ENCODE peak calls at places on chromosomes 2 and 18, in eight cellular contexts. X is mammary epithelial cell, O is Calu3, J is cardiac fibroblast, V is WTC11, R is fibroblast of mammary gland, I is MCF 10A, E is right lobe of liver. M is an unnamed sample.

GRCh38 chr18:5939801-5940667 is 44.7 kb upstream of the TMEM200C start:
- DNase-seq in E (no peak), O (no peak), X (no peak), I (no peak), V (no peak), J (no peak), R (no peak), M (no peak)

GRCh38 chr2:119429225-119430000 is 2.2 kb upstream of the TMEM37 start:
- DNase-seq in E (no peak), X (no peak), J (peak; percentile 60), R (peak; percentile 30), O (no peak), I (peak; percentile 40), V (no peak), M (no peak)

GRCh38 chr2:170277943-170278342 is 100.0 kb downstream of the MYO3B start:
- DNase-seq in J (no peak), E (no peak), I (no peak), O (no peak), V (no peak), X (no peak), R (no peak), M (no peak)

GRCh38 chr2:25165992-25166618 is 2.3 kb downstream of the POMC start:
- DNase-seq in I (peak; percentile 8), R (no peak), J (no peak), O (peak; percentile 67), X (no peak), E (peak; percentile 39), V (peak; percentile 70), M (peak; percentile 71)

GRCh38 chr18:5462227-5462626 is 81.6 kb downstream of the EPB41L3 start:
- DNase-seq in O (no peak), X (no peak), R (no peak), E (no peak), J (no peak), V (no peak), I (no peak), M (no peak)

GRCh38 chr2:185608799-185609198 is 129.8 kb upstream of the FSIP2 start:
- DNase-seq in V (no peak), I (peak; percentile 45), X (no peak), O (peak; percentile 28), E (no peak), R (peak; percentile 6), J (peak; percentile 1), M (no peak)

GRCh38 chr2:26847663-26848335 is at the start of gene DPYSL5:
- DNase-seq in V (peak; percentile 87), I (no peak), X (no peak), O (peak; percentile 20), J (no peak), E (no peak), R (no peak), M (peak; percentile 21)

GRCh38 chr2:206783718-206784117 is 18.3 kb downstream of the FASTKD2 start:
- DNase-seq in R (peak; percentile 25), J (peak; percentile 36), O (peak; percentile 14), I (peak; percentile 21), V (peak; percentile 42), X (no peak), E (no peak), M (no peak)

GRCh38 chr2:224142397-224143312 is 103.6 kb upstream of the SERPINE2 start:
- DNase-seq in V (no peak), J (peak; percentile 83), O (no peak), X (peak; percentile 56), R (peak; percentile 90), I (peak; percentile 79), E (no peak), M (no peak)

GRCh38 chr2:232529806-232530547 is 4.0 kb downstream of the CHRND start:
- DNase-seq in I (no peak), J (no peak), X (no peak), V (peak; percentile 7), O (no peak), R (no peak), E (peak; percentile 13), M (no peak)

GRCh38 chr18:50879302-50880107 is 587 bp downstream of the ME2 start:
- DNase-seq in X (peak; percentile 42), V (peak; percentile 52), R (peak; percentile 43), E (peak; percentile 58), I (peak; percentile 49), O (peak; percentile 61), J (peak; percentile 55), M (no peak)

DNA sequence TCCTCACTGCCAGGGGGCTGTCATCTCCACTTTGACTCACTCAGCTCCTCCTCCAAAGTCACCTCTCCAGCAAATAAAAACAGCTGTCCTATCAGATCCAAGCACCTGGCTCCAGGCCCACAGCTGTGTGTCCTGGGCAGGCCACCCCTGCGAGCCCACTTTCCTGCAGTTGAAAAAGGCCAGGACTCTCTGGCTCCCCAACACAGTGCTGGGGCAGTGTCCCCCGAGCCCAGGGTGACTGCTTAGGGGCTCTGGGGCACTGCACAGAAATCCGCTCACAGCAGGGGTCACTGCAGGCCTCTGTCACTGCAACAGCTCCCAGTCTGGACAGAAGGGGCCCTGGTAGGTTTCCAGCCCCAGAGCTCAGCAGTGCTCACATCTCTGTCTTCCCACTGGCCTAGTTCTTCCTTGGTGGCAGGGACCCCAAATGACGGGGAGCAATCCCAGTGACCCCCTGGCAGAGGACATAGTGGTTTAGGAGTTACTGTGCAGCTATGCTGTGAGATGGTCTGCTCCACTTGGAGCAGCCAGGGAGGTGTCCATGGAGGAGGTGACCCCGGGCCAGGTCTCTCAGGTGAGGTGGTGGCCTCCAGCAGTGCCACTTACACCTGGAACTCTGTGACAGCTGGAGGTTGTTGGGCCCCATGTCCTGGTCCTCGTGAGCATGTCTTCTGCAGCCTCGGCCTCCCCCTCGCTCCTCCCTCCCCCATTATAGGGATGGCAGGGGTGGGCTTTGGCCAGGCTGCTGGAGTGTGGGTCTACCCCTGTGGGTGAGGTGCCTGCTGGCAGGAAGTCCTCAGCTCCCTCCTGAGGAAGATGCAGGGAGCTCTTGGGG is 35.5 kb downstream of the HS6ST1 start:
- DNase-seq in I (no peak), O (no peak), X (no peak), E (peak; percentile 26), R (no peak), V (no peak), J (no peak), M (no peak)
- TF ChIP-seq CTCF in I (no peak), O (no peak), X (no peak), E (no peak), R (no peak), V (no peak), J (no peak), M (no peak)

DNA sequence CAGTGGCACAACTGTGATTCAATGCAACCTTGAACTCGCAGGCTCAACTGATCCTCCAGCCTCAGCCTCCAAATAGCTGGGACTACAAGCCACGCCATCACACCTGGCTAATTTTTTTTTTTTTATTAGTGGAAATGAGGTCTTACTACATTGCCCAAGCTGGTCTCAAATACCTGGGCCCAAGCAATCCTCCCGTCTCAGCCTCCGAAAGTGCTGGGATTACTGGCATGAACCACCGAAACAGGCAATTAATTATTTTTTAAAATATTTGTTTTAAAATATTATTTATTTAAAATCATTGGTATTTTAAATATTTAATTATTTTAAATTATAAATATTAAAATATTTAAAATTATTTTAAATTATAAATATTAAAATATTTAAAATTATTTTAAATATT is 24.5 kb downstream of the SRBD1 start:
- DNase-seq in X (no peak), J (no peak), E (no peak), O (no peak), I (no peak), R (no peak), V (no peak), M (no peak)
- TF ChIP-seq CTCF in X (no peak), J (no peak), E (no peak), O (no peak), I (no peak), R (no peak), V (no peak), M (no peak)

DNA sequence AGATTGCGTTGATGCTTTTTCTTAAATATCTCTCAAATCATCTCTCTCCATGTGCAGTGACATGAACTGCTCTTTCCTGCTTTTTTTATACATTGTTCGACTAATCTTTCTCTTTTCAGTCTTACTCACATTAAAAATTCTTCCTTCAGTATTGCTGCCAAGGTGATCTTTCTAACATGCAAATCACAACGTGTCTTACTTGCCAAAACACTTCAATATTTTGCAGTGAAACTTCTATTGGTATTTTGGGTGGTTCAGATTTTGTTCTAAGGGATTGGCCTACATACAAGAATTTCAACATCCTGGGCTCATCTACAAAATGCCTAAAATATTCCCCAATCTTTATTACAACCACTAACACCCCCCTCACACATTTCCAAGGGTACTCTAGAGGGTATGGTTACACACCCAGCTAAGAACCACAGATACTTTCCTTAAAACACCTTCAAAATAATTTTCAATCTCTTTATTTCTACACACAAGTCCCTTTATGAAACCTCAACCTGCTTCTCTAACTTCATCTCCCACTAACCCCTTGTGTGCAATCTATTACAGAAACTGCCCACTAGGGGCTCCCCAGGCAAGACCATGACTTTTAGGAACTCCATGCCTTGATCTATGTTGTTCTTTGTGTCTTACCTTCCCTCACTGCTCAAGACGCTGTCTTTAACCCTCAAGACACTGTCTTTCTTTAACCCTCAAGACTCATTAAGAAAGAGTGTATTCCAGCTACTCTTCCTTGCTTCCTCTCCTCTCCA is 50.9 kb downstream of the COL3A1 start:
- DNase-seq in X (peak; percentile 3), E (no peak), R (peak; percentile 53), V (peak; percentile 37), O (no peak), I (peak; percentile 4), J (peak; percentile 52), M (no peak)
- TF ChIP-seq CTCF in X (peak; percentile 45), E (no peak), R (peak; percentile 70), V (peak; percentile 44), O (peak; percentile 33), I (peak; percentile 28), J (peak; percentile 54), M (no peak)

GRCh38 chr18:59517446-59518171 is 158.5 kb upstream of the LMAN1 start:
- DNase-seq in R (peak; percentile 22), J (peak; percentile 30), E (no peak), I (peak; percentile 43), X (no peak), V (peak; percentile 42), O (no peak), M (no peak)

GRCh38 chr18:59516356-59517155 is 157.5 kb upstream of the LMAN1 start:
- DNase-seq in J (peak; percentile 68), I (peak; percentile 61), R (peak; percentile 80), X (peak; percentile 55), E (peak; percentile 42), O (peak; percentile 53), V (no peak), M (no peak)

GRCh38 chr18:59515147-59515546 is 156.1 kb upstream of the LMAN1 start:
- DNase-seq in X (no peak), E (no peak), V (no peak), O (no peak), R (no peak), J (no peak), I (no peak), M (no peak)

GRCh38 chr18:59512025-59512710 is 153.1 kb upstream of the LMAN1 start:
- DNase-seq in O (no peak), J (no peak), V (no peak), X (no peak), E (no peak), R (no peak), I (peak; percentile 7), M (no peak)

DNA sequence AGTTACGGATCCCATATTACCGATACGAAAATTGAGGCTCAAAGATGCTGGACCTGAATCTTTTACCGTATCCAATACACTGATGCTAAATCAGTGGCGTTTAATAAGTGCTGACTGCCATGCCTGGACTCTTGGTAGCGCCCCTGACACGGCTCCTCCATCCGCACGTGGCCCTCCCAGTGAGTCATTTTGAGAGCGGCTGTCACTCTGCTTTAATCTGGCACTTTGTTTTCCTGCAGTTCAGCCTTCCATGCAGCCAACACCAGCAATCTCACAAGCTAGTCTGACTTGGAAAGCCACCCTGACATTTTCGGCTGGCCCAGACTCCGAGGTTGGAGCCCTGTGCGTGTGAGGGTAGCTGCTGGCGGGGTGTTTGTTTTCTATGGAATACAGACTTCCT is 155.1 kb upstream of the LMAN1 start:
- DNase-seq in V (no peak), O (no peak), R (peak; percentile 73), J (peak; percentile 32), E (peak; percentile 45), I (no peak), X (no peak), M (no peak)
- TF ChIP-seq CTCF in V (no peak), O (no peak), R (no peak), J (no peak), E (no peak), I (no peak), X (no peak), M (no peak)